ENCODE peak calls at places on chromosomes 16 and 17, in six cellular contexts. F is stomach, I is ovary, G is prostate gland, N is A549, D is endothelial cell of umbilical vein. P is an unnamed sample.

GRCh38 chr16:66534376-66534799 is 15.5 kb downstream of the TK2 start:
- DNase-seq in F (no peak), I (no peak), D (no peak), N (no peak), G (no peak), P (no peak)

GRCh38 chr17:80961931-80962330 is 29.7 kb upstream of the CHMP6 start:
- DNase-seq in F (no peak), I (peak; percentile 30), N (no peak), G (no peak), D (no peak), P (no peak)

GRCh38 chr17:12388206-12388605 is 277.5 kb upstream of the MYOCD start:
- DNase-seq in F (no peak), G (no peak), I (no peak), N (peak; percentile 47), D (no peak), P (no peak)

GRCh38 chr17:77916771-77917481 is 41.6 kb upstream of the TNRC6C start:
- DNase-seq in N (no peak), F (no peak), D (no peak), I (no peak), G (no peak), P (no peak)

GRCh38 chr16:31493506-31494125 is 10.7 kb downstream of the SLC5A2 start:
- DNase-seq in F (no peak), D (no peak), N (no peak), G (no peak), I (no peak), P (peak; percentile 50)

GRCh38 chr16:821751-822150 is 21.2 kb upstream of the GNG13 start:
- DNase-seq in F (no peak), D (no peak), N (no peak), I (no peak), G (no peak), P (no peak)

GRCh38 chr16:31201511-31202401 is 804 bp downstream of the PYCARD start:
- DNase-seq in G (no peak), D (no peak), I (peak; percentile 46), F (peak; percentile 47), N (no peak), P (peak; percentile 56)

GRCh38 chr16:30369091-30369937 is 980 bp downstream of the TBC1D10B start:
- DNase-seq in G (no peak), I (peak; percentile 59), N (no peak), F (no peak), D (peak; percentile 31), P (no peak)

GRCh38 chr17:57140321-57140720 is 55.3 kb downstream of the AKAP1 start:
- DNase-seq in G (no peak), N (no peak), F (no peak), I (no peak), D (no peak), P (no peak)

GRCh38 chr16:17134586-17134985 is 336.2 kb downstream of the XYLT1 start:
- DNase-seq in F (no peak), D (no peak), G (no peak), I (no peak), N (no peak), P (no peak)

GRCh38 chr17:35617505-35617904 is 30.4 kb downstream of the AP2B1 start:
- DNase-seq in I (no peak), F (no peak), N (no peak), G (no peak), D (peak; percentile 19), P (no peak)

GRCh38 chr16:84689126-84689525 is 10.7 kb upstream of the USP10 start:
- DNase-seq in D (peak; percentile 83), I (no peak), G (no peak), N (no peak), F (no peak), P (no peak)

GRCh38 chr17:60792250-60792898 is 114.7 kb downstream of the BCAS3 start:
- DNase-seq in G (no peak), D (no peak), F (no peak), I (no peak), N (no peak), P (no peak)

GRCh38 chr16:46621006-46621629 is at the start of gene SHCBP1:
- DNase-seq in F (peak; percentile 76), I (peak; percentile 75), N (peak; percentile 84), G (peak; percentile 46), D (peak; percentile 88), P (peak; percentile 64)

GRCh38 chr17:57862990-57863667 is 13.3 kb upstream of the MRPS23 start:
- DNase-seq in G (no peak), F (no peak), I (peak; percentile 11), N (no peak), D (no peak), P (no peak)

GRCh38 chr17:39818282-39819000 is 45.7 kb downstream of the IKZF3 start:
- DNase-seq in F (no peak), D (no peak), N (no peak), G (no peak), I (no peak), P (no peak)

GRCh38 chr16:9791566-9791965 is 390.7 kb downstream of the GRIN2A start:
- DNase-seq in F (no peak), N (no peak), D (no peak), I (no peak), G (no peak), P (no peak)

GRCh38 chr17:9307313-9307998 is 268.2 kb downstream of the STX8 start:
- DNase-seq in G (no peak), F (no peak), D (peak; percentile 21), I (no peak), N (no peak), P (no peak)

GRCh38 chr16:52497067-52497816 is 49.7 kb downstream of the TOX3 start:
- DNase-seq in N (no peak), F (no peak), D (no peak), I (no peak), G (no peak), P (no peak)

GRCh38 chr17:7021993-7022778 is 664 bp upstream of the BCL6B start:
- DNase-seq in N (peak; percentile 78), F (peak; percentile 86), I (peak; percentile 80), D (peak; percentile 97), G (peak; percentile 58), P (peak; percentile 85)

GRCh38 chr16:12356622-12357365 is 380.3 kb downstream of the SNX29 start:
- DNase-seq in I (no peak), F (no peak), D (no peak), N (no peak), G (no peak), P (no peak)

GRCh38 chr17:73901661-73902415 is 257.6 kb upstream of the SDK2 start:
- DNase-seq in F (peak; percentile 65), N (no peak), D (no peak), I (no peak), G (peak; percentile 48), P (no peak)

GRCh38 chr16:11130978-11131665 is 124.9 kb downstream of the SOCS1 start:
- DNase-seq in G (no peak), D (no peak), I (peak; percentile 14), F (no peak), N (no peak), P (no peak)

GRCh38 chr16:2371421-2371820 is 30.9 kb upstream of the ABCA3 start:
- DNase-seq in N (no peak), D (peak; percentile 45), I (no peak), G (no peak), F (no peak), P (no peak)

GRCh38 chr17:32943647-32944191 is 15.8 kb downstream of the TMEM98 start:
- DNase-seq in D (no peak), F (no peak), I (no peak), N (no peak), G (peak; percentile 31), P (no peak)

GRCh38 chr17:41793749-41794602 is 7.5 kb upstream of the JUP start:
- DNase-seq in I (no peak), G (no peak), D (peak; percentile 48), N (no peak), F (no peak), P (no peak)

GRCh38 chr17:47205419-47205963 is 3.7 kb upstream of the MYL4 start:
- DNase-seq in I (peak; percentile 38), G (peak; percentile 57), F (peak; percentile 72), N (no peak), D (no peak), P (no peak)

GRCh38 chr17:47204722-47205418 is 4.3 kb upstream of the MYL4 start:
- DNase-seq in G (no peak), F (no peak), D (no peak), N (no peak), I (no peak), P (no peak)

GRCh38 chr17:47207143-47208067 is 1.7 kb upstream of the MYL4 start:
- DNase-seq in F (no peak), N (no peak), D (no peak), I (no peak), G (no peak), P (no peak)

GRCh38 chr17:47201168-47201567 is 8.0 kb upstream of the MYL4 start:
- DNase-seq in I (no peak), F (no peak), G (no peak), D (no peak), N (no peak), P (no peak)

GRCh38 chr17:47203984-47204721 is 5.0 kb upstream of the MYL4 start:
- DNase-seq in D (no peak), G (no peak), F (no peak), N (no peak), I (no peak), P (no peak)
- H3K4me1 ChIP-seq in D (no peaks in the 10 kb centered on the region), G (no peaks in the 10 kb centered on the region), F (peaks cover 28% of the 10 kb centered on the region), N (no peaks in the 10 kb centered on the region), I (peaks cover 9% of the 10 kb centered on the region), P (no peaks in the 10 kb centered on the region)

GRCh38 chr17:1783834-1784611 is 22.2 kb downstream of the SERPINF1 start:
- DNase-seq in G (peak; percentile 68), F (peak; percentile 63), D (peak; percentile 80), N (peak; percentile 68), I (peak; percentile 88), P (peak; percentile 73)
- TF ChIP-seq POLR2A in G (no peak), F (no peak), D (no peak), N (no peak), I (peak; percentile 68), P (peak; percentile 74)

DNA sequence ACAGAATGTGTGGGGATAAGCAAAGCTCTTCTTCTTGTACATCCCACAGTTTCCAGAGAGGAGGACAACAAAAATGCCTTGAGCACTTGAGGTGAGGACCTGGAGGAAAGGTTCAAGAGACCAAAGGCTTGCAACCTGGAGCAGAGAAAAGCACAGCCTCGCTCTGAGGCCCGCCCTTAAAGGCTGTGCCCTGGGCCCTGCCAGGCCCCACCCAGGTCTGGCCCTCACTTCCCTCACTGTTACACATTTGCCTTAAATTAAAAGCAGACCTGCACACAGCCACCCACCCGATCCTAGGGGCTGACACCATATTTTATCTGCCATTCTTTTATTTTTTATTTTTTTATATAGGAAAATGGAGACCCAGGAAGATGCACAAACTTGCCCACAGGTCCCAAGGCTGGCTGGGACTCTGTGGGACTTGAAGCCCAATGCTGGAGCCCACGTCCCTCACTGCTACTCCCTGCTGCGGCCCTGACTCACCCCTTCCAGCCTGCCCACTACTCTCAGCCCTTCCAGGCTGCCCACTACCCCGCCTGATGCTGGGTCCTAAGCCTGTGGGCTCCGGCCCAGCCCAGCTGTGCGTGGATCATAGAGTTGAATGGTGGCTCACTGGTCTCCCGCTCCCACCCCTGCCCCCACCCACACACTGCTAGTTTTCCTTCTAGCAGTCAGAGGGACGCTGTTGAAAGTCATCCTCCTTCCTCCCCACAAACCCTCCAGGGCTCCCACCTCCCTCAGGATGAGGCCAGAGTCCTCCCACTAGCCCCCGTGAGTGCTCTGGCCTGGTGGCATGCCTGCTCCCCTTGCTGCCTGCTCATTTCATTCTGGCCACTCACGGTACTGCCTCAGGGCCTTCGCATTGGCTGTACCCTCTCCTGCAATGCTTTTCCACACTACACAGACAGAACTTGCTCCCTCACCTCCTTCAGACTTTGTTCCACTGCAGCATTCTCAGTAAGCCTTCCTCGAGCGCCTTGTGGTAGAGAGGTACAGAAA is 77.6 kb upstream of the MED9 start:
- DNase-seq in N (no peak), I (no peak), D (no peak), F (no peak), G (no peak), P (no peak)
- H3K4me1 ChIP-seq in N (peaks cover 6% of the 10 kb centered on the region), I (no peaks in the 10 kb centered on the region), D (peaks cover 21% of the 10 kb centered on the region), F (peaks cover 14% of the 10 kb centered on the region), G (no peaks in the 10 kb centered on the region), P (peaks cover 4% of the 10 kb centered on the region)

GRCh38 chr17:1486802-1487695 is 5.4 kb downstream of the MYO1C start:
- DNase-seq in G (peak; percentile 77), I (peak; percentile 77), D (peak; percentile 76), F (peak; percentile 90), N (peak; percentile 92), P (peak; percentile 73)
- TF ChIP-seq POLR2A in G (no peak), I (no peak), D (no peak), F (no peak), N (peak; percentile 14), P (no peak)

P was measured in right lobe of liver.